ENCODE peak calls at places on chromosomes 16 and 17, in seven cellular contexts. B is activated effector memory CD4-positive, alpha-beta T cell treated with anti-CD3 and anti-CD28 coated beads, Interleukin-2, amount 50 U/mL, for 16 hours; W is NCI-H1092; J is NAMALWA; L is GF-D8; Z is GM23338; M is fibroblast of the conjunctiva. U is an unnamed sample.

GRCh38 chr17:36829676-36830075 is 107.6 kb upstream of the LHX1 start:
- DNase-seq in J (no peak), Z (no peak), B (no peak), W (no peak), M (no peak), L (no peak), U (no peak)

GRCh38 chr17:41061969-41062368 is 2.1 kb upstream of the KRTAP2-3 start:
- DNase-seq in J (no peak), M (peak), B (no peak), W (no peak), Z (no peak), L (no peak), U (no peak)

GRCh38 chr16:23889189-23889588 is 53.4 kb downstream of the PRKCB start:
- DNase-seq in B (no peak), J (no peak), W (no peak), M (no peak), L (no peak), Z (no peak), U (no peak)

GRCh38 chr17:78132086-78132676 is 1.6 kb downstream of the TMC8 start:
- DNase-seq in M (no peak), W (no peak), B (peak), L (peak), J (peak), Z (peak), U (no peak)

GRCh38 chr17:73491648-73492047 is 152.6 kb downstream of the SDK2 start:
- DNase-seq in J (no peak), Z (no peak), B (no peak), W (no peak), L (no peak), M (no peak), U (no peak)

GRCh38 chr17:44321246-44322120 is 3.1 kb downstream of the SLC25A39 start:
- DNase-seq in W (no peak), Z (no peak), M (no peak), B (no peak), J (no peak), L (no peak), U (no peak)

GRCh38 chr16:23615805-23616204 is 19.7 kb upstream of the NDUFAB1 start:
- DNase-seq in M (no peak), L (no peak), Z (no peak), B (no peak), J (no peak), W (no peak), U (no peak)

GRCh38 chr17:8021565-8022357 is 17.1 kb upstream of the ALOX15B start:
- DNase-seq in L (no peak), M (no peak), W (no peak), J (no peak), Z (no peak), B (peak), U (no peak)

GRCh38 chr16:1426734-1427451 is 4.0 kb upstream of the PERCC1 start:
- DNase-seq in Z (peak), L (no peak), B (no peak), J (no peak), W (peak), M (no peak), U (no peak)

GRCh38 chr17:39209317-39210092 is 9.4 kb downstream of the RPL19 start:
- DNase-seq in J (peak), Z (peak), B (peak), M (no peak), L (no peak), W (no peak), U (no peak)